ENCODE peak calls at places on chromosomes 4 and X, in nine cellular contexts. Y is A673, J is nephron progenitor cell, W is MCF 10A, F is lower leg skin, Q is GM20000, S is Right ventricle myocardium superior, H is pancreas, D is RWPE2. B is an unnamed sample.
A peak's percentile ranks its signal among the peaks of the same experiment; 100 is the strongest.

GRCh38 chr4:53507058-53507457 is 84.2 kb downstream of the LNX1 start:
- DNase-seq in Q (no peak), D (no peak), W (no peak), S (no peak), Y (no peak), J (no peak), F (no peak), H (no peak), B (no peak)

GRCh38 chrX:2410279-2411020 is 90.3 kb downstream of the DHRSX start:
- DNase-seq in J (no peak), W (no peak), S (no peak), H (peak; percentile 20), Q (no peak), D (no peak), F (peak; percentile 81), Y (no peak), B (no peak)

GRCh38 chr4:110821186-110821585 is 198.3 kb upstream of the PITX2 start:
- DNase-seq in D (no peak), S (no peak), H (no peak), Y (no peak), Q (no peak), W (no peak), F (no peak), J (no peak), B (no peak)

GRCh38 chr4:174365018-174365587 is 81.4 kb downstream of the CEP44 start:
- DNase-seq in H (no peak), J (peak; percentile 29), Y (peak; percentile 55), D (no peak), S (no peak), W (peak; percentile 54), F (no peak), Q (peak; percentile 7), B (no peak)

GRCh38 chr4:168803727-168804126 is 206.3 kb downstream of the CBR4 start:
- DNase-seq in J (peak; percentile 12), D (no peak), H (no peak), Y (no peak), W (peak; percentile 83), F (no peak), S (no peak), Q (no peak), B (no peak)

GRCh38 chrX:70089575-70090297 is 27.5 kb downstream of the OTUD6A start:
- DNase-seq in S (no peak), H (no peak), Y (no peak), W (peak; percentile 15), J (no peak), Q (no peak), D (no peak), F (no peak), B (no peak)

GRCh38 chr4:94127707-94128328 is 79.8 kb upstream of the SMARCAD1 start:
- DNase-seq in Q (peak; percentile 23), Y (peak; percentile 40), S (no peak), D (no peak), H (no peak), W (peak; percentile 72), F (no peak), J (no peak), B (peak; percentile 35)

GRCh38 chr4:37827030-37827705 is 682 bp downstream of the PGM2 start:
- DNase-seq in J (no peak), S (no peak), Q (peak; percentile 45), F (peak; percentile 88), W (peak; percentile 63), D (peak; percentile 55), Y (no peak), H (no peak), B (peak; percentile 56)

GRCh38 chr4:173515458-173515857 is 14.6 kb downstream of the HAND2 start:
- DNase-seq in W (no peak), F (peak; percentile 31), S (no peak), D (no peak), Q (no peak), Y (no peak), J (no peak), H (no peak), B (no peak)

GRCh38 chrX:40950546-40950945 is 134.7 kb upstream of the USP9X start:
- DNase-seq in D (no peak), Q (no peak), W (no peak), H (no peak), Y (no peak), F (no peak), J (no peak), S (no peak), B (no peak)

GRCh38 chr4:186486172-186486571 is 69.2 kb downstream of the MTNR1A start:
- DNase-seq in Q (no peak), S (no peak), Y (no peak), J (peak; percentile 8), D (no peak), F (no peak), W (no peak), H (no peak), B (no peak)

GRCh38 chrX:637660-638481 is 7.3 kb downstream of the SHOX start:
- DNase-seq in S (no peak), D (no peak), J (no peak), H (no peak), W (no peak), Q (no peak), F (peak; percentile 52), Y (peak; percentile 39), B (no peak)

GRCh38 chr4:128861856-128862518 is 52.5 kb downstream of the JADE1 start:
- DNase-seq in H (no peak), F (no peak), D (no peak), S (no peak), Q (peak; percentile 14), J (no peak), W (no peak), Y (no peak), B (no peak)

GRCh38 chrX:666762-667161 is 36.2 kb downstream of the SHOX start:
- DNase-seq in S (no peak), J (no peak), Q (no peak), F (peak; percentile 36), H (no peak), D (no peak), Y (no peak), W (no peak), B (no peak)

GRCh38 chr4:32560306-32560705 is 1840.1 kb downstream of the PCDH7 start:
- DNase-seq in D (no peak), Q (no peak), S (no peak), W (peak; percentile 51), H (no peak), F (no peak), J (no peak), Y (peak; percentile 2), B (no peak)

GRCh38 chr4:189121336-189121735 is 819.3 kb upstream of the FRG1 start:
- DNase-seq in H (no peak), F (no peak), S (no peak), Q (no peak), Y (no peak), D (no peak), J (no peak), W (peak; percentile 6), B (peak; percentile 75)

GRCh38 chr4:76854858-76855257 is 43.1 kb downstream of the SOWAHB start:
- DNase-seq in W (no peak), D (no peak), H (no peak), F (no peak), J (no peak), Q (peak; percentile 35), Y (no peak), S (no peak), B (no peak)

GRCh38 chr4:156154978-156155377 is 201.3 kb upstream of the CTSO start:
- DNase-seq in J (no peak), S (no peak), Y (no peak), H (no peak), Q (no peak), W (no peak), D (no peak), F (no peak), B (no peak)

GRCh38 chr4:6065166-6065565 is 46.9 kb upstream of the C4orf50 start:
- DNase-seq in Q (no peak), W (no peak), S (no peak), Y (no peak), D (no peak), H (no peak), J (no peak), F (no peak), B (no peak)

GRCh38 chr4:92969650-92970370 is 666.0 kb downstream of the GRID2 start:
- DNase-seq in S (no peak), F (no peak), D (no peak), J (no peak), Q (no peak), Y (peak; percentile 43), W (peak; percentile 88), H (no peak), B (no peak)

GRCh38 chr4:10622728-10623127 is 61.8 kb downstream of the CLNK start:
- DNase-seq in Q (peak; percentile 44), F (no peak), Y (no peak), H (no peak), S (no peak), W (peak; percentile 20), J (no peak), D (no peak), B (no peak)

GRCh38 chr4:2798399-2799301 is 5.8 kb downstream of the SH3BP2 start:
- DNase-seq in Q (peak; percentile 75), D (peak; percentile 79), W (peak; percentile 47), S (peak; percentile 86), H (peak; percentile 75), J (no peak), F (peak; percentile 96), Y (no peak), B (no peak)

GRCh38 chr4:44118971-44119680 is 329.5 kb downstream of the KCTD8 start:
- DNase-seq in W (peak; percentile 81), Q (no peak), J (no peak), D (no peak), Y (no peak), S (no peak), F (no peak), H (no peak), B (no peak)

GRCh38 chr4:147498031-147498700 is 17.3 kb downstream of the EDNRA start:
- DNase-seq in D (no peak), W (peak; percentile 85), H (no peak), F (no peak), Y (peak; percentile 91), S (no peak), J (no peak), Q (no peak), B (no peak)

GRCh38 chr4:154779362-154779947 is 1.6 kb upstream of the RBM46 start:
- DNase-seq in F (no peak), S (no peak), W (peak; percentile 57), J (no peak), Q (peak; percentile 37), Y (peak; percentile 46), H (no peak), D (no peak), B (no peak)

GRCh38 chr4:105415281-105415744 is 58.5 kb downstream of the PPA2 start:
- DNase-seq in W (no peak), Q (no peak), F (no peak), D (no peak), Y (no peak), H (peak; percentile 45), J (no peak), S (no peak), B (no peak)

GRCh38 chr4:5470318-5470889 is 238.0 kb downstream of the EVC2 start:
- DNase-seq in H (no peak), J (no peak), S (no peak), W (no peak), D (no peak), F (no peak), Y (no peak), Q (no peak), B (no peak)

GRCh38 chr4:168587326-168588125 is 90.7 kb downstream of the PALLD start:
- DNase-seq in H (no peak), J (no peak), F (no peak), S (no peak), D (peak; percentile 94), W (peak; percentile 96), Q (no peak), Y (no peak), B (peak; percentile 54)

GRCh38 chr4:40246547-40246900 is 49.7 kb downstream of the RHOH start:
- DNase-seq in J (no peak), F (no peak), W (no peak), H (no peak), Q (no peak), D (no peak), Y (no peak), S (no peak), B (no peak)

GRCh38 chr4:176927664-176928063 is 134.9 kb upstream of the VEGFC start:
- DNase-seq in Q (no peak), D (no peak), Y (peak; percentile 83), J (no peak), H (no peak), W (peak; percentile 67), S (no peak), F (no peak), B (no peak)

GRCh38 chrX:107674480-107675364 is 46.4 kb downstream of the PRPS1 start:
- DNase-seq in H (no peak), D (no peak), S (peak; percentile 70), F (peak; percentile 97), J (peak; percentile 6), Y (no peak), W (peak; percentile 80), Q (no peak), B (no peak)